ENCODE peak calls at places on chromosomes 7 and 10, in five cellular contexts. G, Q, U, O and H are unnamed samples.

GRCh38 chr7:25073451-25073850 is 51.6 kb downstream of the CYCS start:
- DNase-seq in O (no peak), U (no peak), G (no peak), Q (no peak), H (no peak)

GRCh38 chr10:49189422-49189821 is 1.2 kb upstream of the TMEM273 start:
- DNase-seq in O (no peak), U (no peak), G (no peak), Q (no peak), H (no peak)

GRCh38 chr10:82981137-82981723 is 1106.2 kb downstream of the NRG3 start:
- DNase-seq in G (no peak), Q (no peak), U (no peak), O (no peak), H (no peak)

GRCh38 chr10:17348111-17349008 is 106.0 kb downstream of the ST8SIA6 start:
- DNase-seq in G (no peak), Q (no peak), U (no peak), O (peak), H (no peak)

GRCh38 chr7:150356265-150356897 is 12.2 kb upstream of the REPIN1 start:
- DNase-seq in U (no peak), O (peak), G (no peak), Q (no peak), H (no peak)

GRCh38 chr7:139455789-139456188 is 27.7 kb downstream of the KLRG2 start:
- DNase-seq in G (no peak), O (no peak), U (no peak), Q (no peak), H (no peak)

GRCh38 chr7:11552676-11553075 is 279.3 kb downstream of the THSD7A start:
- DNase-seq in Q (no peak), G (no peak), O (no peak), U (no peak), H (no peak)

GRCh38 chr7:23598321-23598720 is 1.1 kb downstream of the CCDC126 start:
- DNase-seq in G (no peak), U (no peak), O (no peak), Q (no peak), H (no peak)

GRCh38 chr10:47332946-47333345 is 10.7 kb downstream of the GDF2 start:
- DNase-seq in U (no peak), Q (no peak), G (no peak), O (no peak), H (no peak)

GRCh38 chr10:76357726-76358125 is 926.3 kb downstream of the LRMDA start:
- DNase-seq in G (no peak), U (no peak), O (no peak), Q (no peak), H (no peak)

GRCh38 chr10:18214692-18215563 is 74.7 kb downstream of the CACNB2 start:
- DNase-seq in U (no peak), O (peak), G (peak), Q (no peak), H (no peak)

GRCh38 chr7:124996778-124997177 is 67.2 kb upstream of the POT1 start:
- DNase-seq in G (no peak), U (peak), O (no peak), Q (no peak), H (no peak)

GRCh38 chr7:5619419-5620130 is 161.9 kb downstream of the RNF216 start:
- DNase-seq in G (no peak), O (peak), Q (no peak), U (no peak), H (no peak)

GRCh38 chr7:47741984-47742383 is 160.1 kb upstream of the TNS3 start:
- DNase-seq in O (no peak), Q (no peak), G (no peak), U (no peak), H (no peak)

GRCh38 chr7:142094861-142095260 is 16.7 kb upstream of the MGAM2 start:
- DNase-seq in Q (no peak), O (no peak), U (no peak), G (no peak), H (no peak)

GRCh38 chr7:100686201-100686821 is 7.7 kb downstream of the GIGYF1 start:
- DNase-seq in Q (no peak), G (no peak), U (no peak), O (peak), H (peak)

GRCh38 chr7:121824276-121824675 is 48.7 kb upstream of the PTPRZ1 start:
- DNase-seq in G (no peak), U (no peak), Q (no peak), O (no peak), H (no peak)

GRCh38 chr7:65827366-65827765 is 45.5 kb upstream of the VKORC1L1 start:
- DNase-seq in U (no peak), Q (no peak), O (no peak), G (no peak), H (no peak)

GRCh38 chr10:100741386-100742066 is 3.9 kb upstream of the PAX2 start:
- DNase-seq in U (no peak), G (no peak), Q (no peak), O (no peak), H (no peak)

GRCh38 chr7:83677180-83677866 is 28.4 kb upstream of the SEMA3E start:
- DNase-seq in G (no peak), U (no peak), Q (no peak), O (peak), H (no peak)

GRCh38 chr7:86320886-86321285 is 322.8 kb upstream of the GRM3 start:
- DNase-seq in U (no peak), Q (no peak), O (no peak), G (no peak), H (no peak)

GRCh38 chr10:24310104-24310503 is 101.2 kb downstream of the KIAA1217 start:
- DNase-seq in G (no peak), U (no peak), Q (no peak), O (no peak), H (no peak)

GRCh38 chr7:34622771-34623250 is 35.2 kb upstream of the NPSR1 start:
- DNase-seq in Q (no peak), O (no peak), G (no peak), U (no peak), H (no peak)

GRCh38 chr10:42543840-42544372 is 94.5 kb downstream of the ZNF33B start:
- DNase-seq in U (no peak), O (no peak), G (no peak), Q (no peak), H (no peak)

GRCh38 chr10:110169586-110169985 is 37.8 kb upstream of the MXI1 start:
- DNase-seq in U (no peak), G (no peak), O (no peak), Q (no peak), H (no peak)

GRCh38 chr10:15715619-15716227 is 4.0 kb downstream of the ITGA8 start:
- DNase-seq in U (no peak), Q (no peak), O (peak), G (no peak), H (no peak)

GRCh38 chr7:64775289-64775688 is 18.9 kb upstream of the ZNF138 start:
- DNase-seq in U (no peak), O (no peak), Q (no peak), G (no peak), H (no peak)

GRCh38 chr7:64559206-64559605 is 3.7 kb downstream of the ZNF680 start:
- DNase-seq in O (no peak), G (no peak), U (no peak), Q (no peak), H (no peak)

GRCh38 chr10:58782876-58783859 is 270.5 kb downstream of the BICC1 start:
- DNase-seq in U (no peak), O (no peak), Q (no peak), G (no peak), H (no peak)

GRCh38 chr10:103542764-103543616 is 49.5 kb downstream of the NEURL1 start:
- DNase-seq in U (no peak), Q (peak), O (peak), G (no peak), H (no peak)

GRCh38 chr7:115704884-115705283 is 325.7 kb downstream of the TFEC start:
- DNase-seq in Q (no peak), U (no peak), G (no peak), O (no peak), H (no peak)

GRCh38 chr7:115709664-115710063 is 320.9 kb downstream of the TFEC start:
- DNase-seq in G (no peak), O (no peak), U (no peak), Q (no peak), H (no peak)

GRCh38 chr7:115707684-115708341 is 322.8 kb downstream of the TFEC start:
- DNase-seq in U (no peak), Q (no peak), O (no peak), G (no peak), H (no peak)

DNA sequence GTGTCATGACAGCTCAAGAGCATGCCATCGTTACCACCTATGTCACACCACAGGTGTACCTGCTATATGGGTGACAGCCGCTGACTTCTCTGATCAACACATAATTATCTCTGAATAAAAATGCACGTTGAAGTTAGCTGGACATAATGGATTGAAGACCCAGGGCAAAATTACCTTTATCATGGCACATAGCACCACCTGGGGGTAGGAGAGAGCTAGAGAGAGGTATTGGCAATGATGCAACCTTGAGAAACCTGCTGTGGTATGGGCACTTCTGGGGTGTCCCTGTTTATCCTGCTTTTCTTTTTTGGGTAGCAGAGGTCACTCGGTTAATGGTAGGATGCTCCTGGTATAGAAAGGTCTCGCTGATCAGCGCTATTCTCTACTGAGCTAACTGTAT is 323.3 kb downstream of the TFEC start:
- DNase-seq in G (no peak), O (no peak), U (peak), Q (no peak), H (no peak)
- TF ChIP-seq TAF1 in G (no peak), O (no peak), U (no peak), Q (no peak), H (no peak)

GRCh38 chr7:3188946-3189345 is 112.1 kb upstream of the SDK1 start:
- DNase-seq in G (no peak), U (no peak), O (no peak), Q (no peak), H (no peak)

GRCh38 chr7:3191545-3191944 is 109.5 kb upstream of the SDK1 start:
- DNase-seq in O (no peak), Q (no peak), G (no peak), U (no peak), H (no peak)

GRCh38 chr7:3187378-3188040 is 113.5 kb upstream of the SDK1 start:
- DNase-seq in U (no peak), Q (no peak), G (no peak), O (no peak), H (no peak)
- TF ChIP-seq TAF1 in U (no peak), Q (no peak), G (no peak), O (no peak), H (no peak)

DNA sequence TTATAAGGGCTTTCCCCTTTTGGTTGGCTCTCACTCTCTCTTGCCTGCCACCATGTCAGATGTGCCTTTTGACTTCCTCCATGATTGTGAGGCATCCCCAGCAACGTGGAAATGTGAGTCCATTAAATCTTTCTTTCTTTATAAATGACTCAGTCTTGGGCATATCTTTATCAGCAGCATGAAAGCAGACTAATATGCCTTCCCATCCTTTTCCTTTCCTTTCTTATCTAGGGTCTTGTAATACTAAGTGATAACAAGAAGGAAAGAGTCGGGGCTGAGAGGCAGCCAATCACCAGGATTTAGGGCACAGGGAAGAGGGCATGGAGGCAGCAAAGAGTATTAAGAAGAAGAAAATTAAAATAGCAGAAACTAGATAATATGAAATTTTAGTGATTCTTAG is 62.0 kb upstream of the JCAD start:
- DNase-seq in Q (no peak), U (no peak), G (no peak), O (no peak), H (no peak)
- TF ChIP-seq TAF1 in Q (no peak), U (no peak), G (no peak), O (no peak), H (no peak)

GRCh38 chr10:122551450-122551849 is 9.1 kb upstream of the DMBT1 start:
- DNase-seq in G (no peak), Q (no peak), O (no peak), U (no peak), H (no peak)
- TF ChIP-seq TAF1 in G (no peak), Q (no peak), O (no peak), U (no peak), H (no peak)